ENCODE peak calls at places on chromosomes 13 and 19, in five cellular contexts. One of them, this sample, is unnamed.

GRCh38 chr13:112626761-112627160 is 38.8 kb upstream of the TUBGCP3 start:
- DNase-seq in astrocyte of the spinal cord: no peak
- DNase-seq in activated CD4-positive, CD25-positive, alpha-beta regulatory T cell treated with anti-CD3 and anti-CD28 coated beads, Interleukin-2, amount 50 U/mL, for 16 hours: no peak
- DNase-seq in stromal cell of bone marrow: no peak
- DNase-seq in HT1080: no peak
- DNase-seq in this sample: no peak

GRCh38 chr13:97621631-97622030 is 187.7 kb downstream of the RAP2A start:
- DNase-seq in astrocyte of the spinal cord: no peak
- DNase-seq in activated CD4-positive, CD25-positive, alpha-beta regulatory T cell treated with anti-CD3 and anti-CD28 coated beads, Interleukin-2, amount 50 U/mL, for 16 hours: no peak
- DNase-seq in stromal cell of bone marrow: no peak
- DNase-seq in HT1080: no peak
- DNase-seq in this sample: no peak

GRCh38 chr19:16202320-16203255 is 4.9 kb downstream of the AP1M1 start:
- DNase-seq in astrocyte of the spinal cord: peak; percentile 11
- DNase-seq in activated CD4-positive, CD25-positive, alpha-beta regulatory T cell treated with anti-CD3 and anti-CD28 coated beads, Interleukin-2, amount 50 U/mL, for 16 hours: no peak
- DNase-seq in stromal cell of bone marrow: peak; percentile 18
- DNase-seq in HT1080: no peak
- DNase-seq in this sample: no peak

GRCh38 chr13:109642358-109642757 is 144.0 kb downstream of the IRS2 start:
- DNase-seq in astrocyte of the spinal cord: no peak
- DNase-seq in activated CD4-positive, CD25-positive, alpha-beta regulatory T cell treated with anti-CD3 and anti-CD28 coated beads, Interleukin-2, amount 50 U/mL, for 16 hours: no peak
- DNase-seq in stromal cell of bone marrow: no peak
- DNase-seq in HT1080: no peak
- DNase-seq in this sample: no peak

GRCh38 chr19:12664406-12665280 is 1.9 kb downstream of the MAN2B1 start:
- DNase-seq in astrocyte of the spinal cord: no peak
- DNase-seq in activated CD4-positive, CD25-positive, alpha-beta regulatory T cell treated with anti-CD3 and anti-CD28 coated beads, Interleukin-2, amount 50 U/mL, for 16 hours: no peak
- DNase-seq in stromal cell of bone marrow: no peak
- DNase-seq in HT1080: no peak
- DNase-seq in this sample: no peak

GRCh38 chr19:49114630-49115363 is 627 bp downstream of the LIN7B start:
- DNase-seq in astrocyte of the spinal cord: peak; percentile 57
- DNase-seq in activated CD4-positive, CD25-positive, alpha-beta regulatory T cell treated with anti-CD3 and anti-CD28 coated beads, Interleukin-2, amount 50 U/mL, for 16 hours: no peak
- DNase-seq in stromal cell of bone marrow: peak; percentile 49
- DNase-seq in HT1080: no peak
- DNase-seq in this sample: peak; percentile 31

GRCh38 chr13:85806553-85807175 is 7.4 kb upstream of the SLITRK6 start:
- DNase-seq in astrocyte of the spinal cord: peak; percentile 69
- DNase-seq in activated CD4-positive, CD25-positive, alpha-beta regulatory T cell treated with anti-CD3 and anti-CD28 coated beads, Interleukin-2, amount 50 U/mL, for 16 hours: no peak
- DNase-seq in stromal cell of bone marrow: peak; percentile 21
- DNase-seq in HT1080: peak; percentile 34
- DNase-seq in this sample: peak; percentile 17

GRCh38 chr13:77918391-77919261 is at the start of gene EDNRB:
- DNase-seq in astrocyte of the spinal cord: peak; percentile 43
- DNase-seq in activated CD4-positive, CD25-positive, alpha-beta regulatory T cell treated with anti-CD3 and anti-CD28 coated beads, Interleukin-2, amount 50 U/mL, for 16 hours: no peak
- DNase-seq in stromal cell of bone marrow: no peak
- DNase-seq in HT1080: no peak
- DNase-seq in this sample: peak; percentile 1

GRCh38 chr13:23985846-23986245 is 88.5 kb upstream of the C1QTNF9B start:
- DNase-seq in astrocyte of the spinal cord: no peak
- DNase-seq in activated CD4-positive, CD25-positive, alpha-beta regulatory T cell treated with anti-CD3 and anti-CD28 coated beads, Interleukin-2, amount 50 U/mL, for 16 hours: no peak
- DNase-seq in stromal cell of bone marrow: no peak
- DNase-seq in HT1080: no peak
- DNase-seq in this sample: no peak

GRCh38 chr19:17471410-17472125 is 1.2 kb downstream of the SLC27A1 start:
- DNase-seq in astrocyte of the spinal cord: no peak
- DNase-seq in activated CD4-positive, CD25-positive, alpha-beta regulatory T cell treated with anti-CD3 and anti-CD28 coated beads, Interleukin-2, amount 50 U/mL, for 16 hours: no peak
- DNase-seq in stromal cell of bone marrow: no peak
- DNase-seq in HT1080: no peak
- DNase-seq in this sample: no peak

GRCh38 chr19:57443121-57443696 is 8.1 kb downstream of the ZNF749 start:
- DNase-seq in astrocyte of the spinal cord: no peak
- DNase-seq in activated CD4-positive, CD25-positive, alpha-beta regulatory T cell treated with anti-CD3 and anti-CD28 coated beads, Interleukin-2, amount 50 U/mL, for 16 hours: no peak
- DNase-seq in stromal cell of bone marrow: no peak
- DNase-seq in HT1080: no peak
- DNase-seq in this sample: no peak

This sample was measured in RPMI7951.